ENCODE peak calls at places on chromosomes 5 and 9, in nine cellular contexts. L is left cardiac atrium; Z is activated CD4-positive, alpha-beta T cell treated with anti-CD3 and anti-CD28 coated beads for 24 hours; Y is naive thymus-derived CD4-positive, alpha-beta T cell; V is stimulated activated CD4-positive, alpha-beta T cell treated with anti-CD3 and anti-CD28 coated beads, Interleukin-1b, Interleukin-23, amount 100 ng/mL, for 24 hours; H is activated CD4-positive, alpha-beta memory T cell treated with anti-CD3 and anti-CD28 coated beads, Interleukin-2, amount 10 ng/mL, durations not matched to agents 7 days and 5 days; N is NCI-H2029; A is Ammon's horn; T is epithelial cell of esophagus. E is an unnamed sample.

GRCh38 chr5:344668-345067 is 23.2 kb downstream of the AHRR start:
- DNase-seq in L (no peak), Z (no peak), Y (no peak), V (no peak), H (no peak), N (no peak), A (no peak), T (no peak), E (no peak)

GRCh38 chr9:96187108-96187695 is 114.8 kb downstream of the HSD17B3 start:
- DNase-seq in L (no peak), Z (no peak), Y (no peak), V (no peak), H (no peak), N (no peak), A (peak; percentile 33), T (peak; percentile 4), E (no peak)

GRCh38 chr5:55899344-55899743 is 48.2 kb downstream of the IL31RA start:
- DNase-seq in L (no peak), Z (no peak), Y (no peak), V (no peak), H (no peak), N (no peak), A (no peak), T (peak; percentile 41), E (peak; percentile 51)

GRCh38 chr5:55597014-55597981 is 62.5 kb upstream of the PLPP1 start:
- DNase-seq in L (peak; percentile 55), Z (no peak), Y (no peak), V (no peak), H (no peak), N (no peak), A (no peak), T (peak; percentile 98), E (peak; percentile 61)

GRCh38 chr9:113573959-113574352 is 110.4 kb downstream of the RGS3 start:
- DNase-seq in L (no peak), Z (no peak), Y (no peak), V (no peak), H (no peak), N (no peak), A (no peak), T (no peak), E (no peak)

GRCh38 chr5:113242481-113243348 is 192.1 kb downstream of the TSSK1B start:
- DNase-seq in L (no peak), Z (no peak), Y (no peak), V (no peak), H (no peak), N (no peak), A (no peak), T (peak; percentile 77), E (peak; percentile 36)

GRCh38 chr9:129437626-129438323 is 183.1 kb downstream of the C9orf50 start:
- DNase-seq in L (no peak), Z (no peak), Y (no peak), V (no peak), H (no peak), N (no peak), A (no peak), T (no peak), E (no peak)

GRCh38 chr5:132808448-132808847 is 4.7 kb upstream of the SOWAHA start:
- DNase-seq in L (no peak), Z (no peak), Y (no peak), V (no peak), H (no peak), N (no peak), A (no peak), T (peak; percentile 18), E (no peak)

GRCh38 chr5:73796164-73797141 is 170.5 kb downstream of the ARHGEF28 start:
- DNase-seq in L (peak; percentile 66), Z (no peak), Y (no peak), V (no peak), H (no peak), N (peak; percentile 44), A (no peak), T (peak; percentile 95), E (peak; percentile 87)

GRCh38 chr5:40871177-40871576 is 30.0 kb downstream of the CARD6 start:
- DNase-seq in L (no peak), Z (no peak), Y (no peak), V (no peak), H (no peak), N (no peak), A (no peak), T (peak; percentile 57), E (peak; percentile 61)

GRCh38 chr5:39580702-39581498 is 156.1 kb upstream of the DAB2 start:
- DNase-seq in L (no peak), Z (no peak), Y (no peak), V (no peak), H (no peak), N (no peak), A (no peak), T (peak; percentile 2), E (no peak)

GRCh38 chr5:129904667-129905466 is 602 bp downstream of the CHSY3 start:
- DNase-seq in L (peak; percentile 31), Z (no peak), Y (no peak), V (no peak), H (no peak), N (no peak), A (no peak), T (peak; percentile 15), E (no peak)

GRCh38 chr5:113047234-113047633 is 70.6 kb downstream of the DCP2 start:
- DNase-seq in L (no peak), Z (no peak), Y (no peak), V (no peak), H (no peak), N (no peak), A (no peak), T (peak; percentile 74), E (peak; percentile 85)

GRCh38 chr9:18824095-18824666 is 208.8 kb downstream of the SAXO1 start:
- DNase-seq in L (no peak), Z (no peak), Y (no peak), V (no peak), H (no peak), N (peak; percentile 58), A (no peak), T (peak; percentile 20), E (peak; percentile 66)

E was measured in PC-3.